ENCODE peak calls at places on chromosomes 12 and 14, in seven cellular contexts. G is sigmoid colon, J is transverse colon, M is esophagus squamous epithelium, A is IMR-90, C is testis, D is HepG2. P is an unnamed sample. For H3K9me3 and H3K4me1, the result is how much of the 10 kb centered on the place peaks cover.

GRCh38 chr12:105107176-105107496 is 395 bp upstream of the WASHC4 start:
- DNase-seq in C (no peak), D (no peak), A (peak), M (no peak), G (peak), J (no peak), P (no peak)

GRCh38 chr12:52279683-52280318 is 5.4 kb downstream of the KRT86 start:
- DNase-seq in J (no peak), C (no peak), M (no peak), A (peak), D (no peak), G (no peak), P (no peak)

GRCh38 chr14:36454599-36455240 is 65.3 kb downstream of the NKX2-1 start:
- DNase-seq in J (no peak), C (no peak), G (no peak), D (peak), M (no peak), A (no peak), P (no peak)

GRCh38 chr12:23253191-23253590 is 628.2 kb downstream of the ETNK1 start:
- DNase-seq in A (no peak), J (no peak), G (no peak), D (no peak), C (no peak), M (no peak), P (no peak)

GRCh38 chr12:23803547-23803946 is 145.9 kb downstream of the SOX5 start:
- DNase-seq in C (no peak), A (no peak), G (no peak), J (no peak), D (no peak), M (no peak), P (no peak)

GRCh38 chr12:92764820-92765219 is 62.0 kb downstream of the PLEKHG7 start:
- DNase-seq in J (no peak), G (no peak), D (no peak), C (no peak), M (no peak), A (peak), P (no peak)

GRCh38 chr14:75059642-75060041 is 4.2 kb downstream of the ACYP1 start:
- DNase-seq in C (no peak), G (no peak), D (no peak), A (peak), J (no peak), M (no peak), P (no peak)

GRCh38 chr14:61470261-61470953 is 149.0 kb downstream of the PRKCH start:
- DNase-seq in G (no peak), J (no peak), A (peak), D (no peak), C (no peak), M (no peak), P (peak)

GRCh38 chr12:104793280-104793679 is 164.8 kb downstream of the SLC41A2 start:
- DNase-seq in A (peak), J (no peak), M (no peak), G (no peak), D (no peak), C (peak), P (peak)

GRCh38 chr14:104872469-104873341 is 7.6 kb downstream of the CEP170B start:
- DNase-seq in A (peak), M (no peak), C (peak), D (no peak), J (no peak), G (no peak), P (peak)

GRCh38 chr12:12582895-12583303 is 20.2 kb upstream of the DUSP16 start:
- DNase-seq in J (no peak), M (no peak), G (no peak), C (no peak), A (peak), D (peak), P (no peak)

GRCh38 chr12:81520064-81520945 is 238.8 kb downstream of the PPFIA2 start:
- DNase-seq in D (peak), J (no peak), M (no peak), G (no peak), C (no peak), A (no peak), P (no peak)

GRCh38 chr14:21267886-21268611 is 1.2 kb downstream of the HNRNPC start:
- DNase-seq in D (no peak), J (no peak), A (peak), C (no peak), G (no peak), M (no peak), P (no peak)

GRCh38 chr14:100155881-100156645 is 3.4 kb downstream of the DEGS2 start:
- DNase-seq in D (peak), J (peak), A (no peak), G (no peak), C (no peak), M (no peak), P (no peak)

GRCh38 chr12:132165584-132165983 is 21.3 kb downstream of the NOC4L start:
- DNase-seq in G (no peak), J (no peak), C (no peak), A (no peak), M (no peak), D (no peak), P (no peak)

GRCh38 chr14:54374117-54374884 is 22.5 kb upstream of the CDKN3 start:
- DNase-seq in M (no peak), C (no peak), D (peak), J (no peak), G (no peak), A (peak), P (no peak)

GRCh38 chr14:52296378-52296777 is 17.7 kb upstream of the PTGER2 start:
- DNase-seq in J (no peak), M (no peak), D (no peak), G (no peak), A (no peak), C (no peak), P (no peak)

GRCh38 chr12:4108803-4109345 is 164.7 kb upstream of the CCND2 start:
- DNase-seq in M (no peak), C (no peak), J (no peak), D (no peak), A (no peak), G (no peak), P (no peak)

GRCh38 chr14:67653651-67654280 is 20.7 kb downstream of the VTI1B start:
- DNase-seq in M (no peak), C (no peak), D (no peak), G (peak), A (peak), J (no peak), P (no peak)

GRCh38 chr14:60646202-60646886 is 2.9 kb downstream of the SIX1 start:
- DNase-seq in A (no peak), J (no peak), G (no peak), D (no peak), M (no peak), C (no peak), P (no peak)

GRCh38 chr14:99270491-99271287 is 1.3 kb downstream of the BCL11B start:
- DNase-seq in G (no peak), D (no peak), A (no peak), J (no peak), M (no peak), C (no peak), P (no peak)

GRCh38 chr14:49212721-49213120 is 373.5 kb downstream of the RPS29 start:
- DNase-seq in A (no peak), C (no peak), M (no peak), J (no peak), G (no peak), D (no peak), P (no peak)

GRCh38 chr12:110007874-110008273 is 8.6 kb downstream of the ANKRD13A start:
- DNase-seq in C (no peak), A (no peak), G (no peak), J (no peak), D (no peak), M (no peak), P (no peak)

GRCh38 chr12:67415473-67415872 is 146.3 kb downstream of the CAND1 start:
- DNase-seq in C (peak), A (peak), J (no peak), M (no peak), D (peak), G (no peak), P (no peak)

GRCh38 chr12:52087961-52088820 is 8.7 kb downstream of the SMIM41 start:
- DNase-seq in A (no peak), G (no peak), M (no peak), C (no peak), J (no peak), D (no peak), P (no peak)

GRCh38 chr14:25250516-25250915 is 200.6 kb upstream of the STXBP6 start:
- DNase-seq in M (no peak), D (no peak), A (no peak), J (no peak), C (no peak), G (no peak), P (no peak)

GRCh38 chr14:38420045-38420444 is 164.2 kb upstream of the CLEC14A start:
- DNase-seq in D (no peak), J (no peak), A (peak), G (no peak), C (no peak), M (no peak), P (no peak)

GRCh38 chr14:66174453-66174891 is 311.7 kb upstream of the CCDC196 start:
- DNase-seq in J (no peak), A (no peak), C (no peak), M (no peak), G (no peak), D (no peak), P (no peak)

GRCh38 chr14:105195533-105196227 is 14.6 kb upstream of the NUDT14 start:
- DNase-seq in M (no peak), J (no peak), C (no peak), D (no peak), G (no peak), A (no peak), P (no peak)

GRCh38 chr12:31369712-31370521 is 44.0 kb upstream of the SINHCAF start:
- DNase-seq in D (peak), J (peak), C (peak), M (no peak), G (peak), A (peak), P (peak)
- TF ChIP-seq POLR2A in D (no peak), J (no peak), C (no peak), M (no peak), G (no peak), A (no peak), P (no peak)

GRCh38 chr12:1857086-1857485 is 36.7 kb downstream of the LRTM2 start:
- DNase-seq in D (no peak), G (no peak), C (no peak), M (no peak), A (no peak), J (no peak), P (no peak)
- H3K9me3 ChIP-seq in D (under half), G (under half), C (under half), M (under half), A (under half), J (under half), P (under half)

GRCh38 chr14:63890553-63890952 is 37.7 kb downstream of the SYNE2 start:
- DNase-seq in J (no peak), A (no peak), D (no peak), C (no peak), G (no peak), M (no peak), P (no peak)
- H3K4me1 ChIP-seq in J (under half), A (under half), D (under half), C (under half), G (under half), M (under half), P (under half)

DNA sequence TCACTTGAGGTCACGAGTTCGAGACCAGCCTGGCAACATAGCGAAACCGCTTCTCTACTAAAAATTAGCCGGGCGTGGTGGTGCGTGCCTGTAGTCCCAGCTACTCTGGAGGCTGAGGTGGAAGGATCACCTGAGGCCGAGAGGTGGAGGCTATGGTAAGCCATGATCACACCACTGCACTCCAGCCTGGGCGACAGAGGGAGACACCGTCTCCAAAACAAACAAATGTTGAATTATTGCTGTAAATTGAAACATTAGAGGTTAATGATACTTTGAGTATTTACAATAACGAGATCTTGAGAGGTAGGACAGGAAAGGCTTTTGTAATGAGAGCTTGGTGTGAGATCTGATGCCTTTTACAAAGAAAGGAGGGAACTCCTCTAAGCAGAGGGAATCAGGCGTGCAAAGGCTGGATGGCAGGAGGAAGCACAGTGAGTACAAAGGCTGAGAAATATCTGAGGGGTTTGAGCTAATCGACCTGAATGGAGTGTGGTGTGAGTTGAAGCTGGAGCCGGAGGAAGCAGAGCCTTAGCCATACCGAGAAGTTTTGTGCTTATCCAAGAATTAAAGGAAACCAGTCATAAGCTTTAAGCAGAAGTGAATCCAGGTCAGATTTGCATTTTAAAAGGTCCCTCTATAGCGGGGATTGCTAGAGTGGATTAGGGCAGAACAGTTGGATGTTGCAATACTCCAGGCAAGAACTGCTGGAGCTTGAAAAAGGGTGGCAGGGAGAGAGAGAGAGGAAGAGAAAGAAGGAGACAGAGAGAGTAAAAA is 1.1 kb downstream of the RHNO1 start:
- DNase-seq in A (peak), G (peak), J (no peak), D (no peak), M (no peak), C (no peak), P (no peak)
- TF ChIP-seq POLR2A in A (no peak), G (no peak), J (no peak), D (peak), M (no peak), C (no peak), P (no peak)

DNA sequence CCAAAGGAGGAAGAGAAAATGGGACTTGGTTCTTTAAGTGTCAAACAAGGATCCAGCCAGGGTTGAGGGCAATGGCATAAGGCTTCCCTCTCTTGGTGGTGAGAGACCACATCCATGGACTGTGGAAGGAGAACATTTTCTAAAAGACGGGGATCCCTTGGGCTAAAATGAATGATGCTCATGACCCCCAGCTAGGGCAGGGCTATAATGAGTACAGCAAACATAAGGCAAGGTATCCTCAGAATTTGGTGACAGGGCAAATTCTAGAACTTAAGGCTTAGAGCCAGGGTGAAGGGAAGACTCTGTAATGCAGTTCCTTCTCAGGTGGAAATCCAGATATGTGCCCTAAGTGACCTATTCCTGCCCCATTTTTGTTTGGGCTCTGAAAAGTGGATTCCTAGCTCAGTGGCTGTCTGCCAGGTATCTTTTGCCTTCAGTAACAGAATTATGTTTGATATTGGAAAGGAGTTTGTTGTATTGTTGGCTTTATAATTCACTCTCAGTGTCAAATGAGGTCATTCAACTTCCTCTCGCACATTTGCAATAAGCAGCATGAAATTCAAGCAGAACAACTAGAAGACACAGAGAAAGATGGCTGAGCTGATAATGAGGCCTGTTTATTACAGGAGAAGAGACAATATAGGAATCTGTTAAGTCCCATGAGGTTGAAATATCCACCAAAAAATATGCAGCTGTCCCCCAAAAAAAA is 76.8 kb downstream of the DAD1 start:
- DNase-seq in C (no peak), G (no peak), J (no peak), A (no peak), M (no peak), D (no peak), P (no peak)
- H3K9me3 ChIP-seq in C (under half), G (under half), J (under half), A (under half), M (under half), D (under half), P (under half)

DNA sequence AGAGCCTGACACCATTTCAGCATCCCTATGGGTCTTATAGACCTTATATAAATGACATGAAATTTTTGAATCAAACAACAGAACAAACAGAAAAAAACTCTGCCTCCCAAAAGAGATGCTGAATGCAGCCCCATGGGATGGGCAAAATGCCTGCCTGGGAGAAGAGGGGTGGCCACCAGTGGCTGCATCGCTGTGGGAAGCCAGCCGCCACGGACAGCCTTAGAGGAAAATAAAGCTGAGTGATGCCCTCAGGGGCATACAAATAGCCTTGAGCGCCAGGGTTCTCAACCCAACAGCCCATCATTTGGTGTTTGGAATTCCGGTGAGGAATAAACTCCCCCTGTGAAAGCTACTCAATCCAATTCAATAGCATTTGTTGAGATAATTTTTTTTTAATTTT is 22.9 kb downstream of the SYNE3 start:
- DNase-seq in D (no peak), G (no peak), J (no peak), C (no peak), M (no peak), A (no peak), P (no peak)
- H3K4me1 ChIP-seq in D (half or more), G (under half), J (under half), C (under half), M (half or more), A (under half), P (under half)

DNA sequence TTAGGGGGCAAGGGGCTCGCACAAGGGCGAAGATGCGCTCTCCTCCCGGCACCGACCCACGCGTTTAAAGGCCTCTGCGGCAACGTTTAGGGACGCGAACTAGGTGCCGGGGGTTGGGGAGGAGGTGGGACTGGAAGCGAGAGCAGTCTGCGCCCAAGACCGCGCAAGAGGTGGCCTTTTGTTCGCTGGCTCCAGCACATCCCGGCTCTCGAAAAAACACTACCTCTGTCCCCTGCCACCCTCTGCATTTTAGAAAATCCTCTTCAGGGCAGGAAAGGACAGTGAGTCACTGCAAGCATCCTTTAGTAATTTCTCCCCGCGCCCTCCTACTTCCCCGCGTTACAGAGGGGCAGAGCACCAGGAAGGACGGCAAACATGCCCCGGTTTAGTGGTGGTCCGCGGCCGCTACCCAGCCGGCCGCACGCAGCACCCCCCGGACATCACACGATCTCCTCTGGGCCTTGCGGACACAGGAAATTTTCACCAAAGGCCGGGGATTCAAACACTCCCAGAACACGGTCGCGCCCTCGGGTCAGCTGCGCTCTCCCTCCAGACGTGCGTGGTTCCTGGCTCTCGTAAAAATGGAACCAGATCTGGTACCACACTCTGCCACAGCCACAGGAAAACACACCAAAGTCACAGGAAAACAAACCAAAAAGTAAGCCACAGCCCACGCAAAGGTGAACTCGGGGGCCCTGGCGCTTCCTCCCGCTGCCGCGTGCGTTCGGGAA is 1.1 kb downstream of the SLC38A1 start:
- DNase-seq in C (no peak), D (no peak), G (no peak), A (peak), M (no peak), J (no peak), P (peak)
- TF ChIP-seq POLR2A in C (no peak), D (peak), G (no peak), A (peak), M (no peak), J (no peak), P (no peak)

GRCh38 chr12:34603382-34604035 is 581.2 kb downstream of the ALG10 start:
- DNase-seq in C (no peak), G (peak), M (no peak), A (no peak), D (no peak), J (no peak), P (no peak)
- H3K9me3 ChIP-seq in C (under half), G (under half), M (under half), A (half or more), D (half or more), J (under half), P (under half)

GRCh38 chr12:114361992-114362391 is 44.0 kb downstream of the TBX5 start:
- DNase-seq in G (no peak), J (no peak), C (no peak), M (no peak), D (no peak), A (no peak), P (no peak)

GRCh38 chr12:114361545-114361944 is 44.4 kb downstream of the TBX5 start:
- DNase-seq in C (no peak), A (no peak), M (no peak), J (no peak), G (no peak), D (no peak), P (no peak)

GRCh38 chr12:114355389-114356088 is 50.4 kb downstream of the TBX5 start:
- DNase-seq in C (peak), M (no peak), A (no peak), J (no peak), D (peak), G (no peak), P (no peak)

DNA sequence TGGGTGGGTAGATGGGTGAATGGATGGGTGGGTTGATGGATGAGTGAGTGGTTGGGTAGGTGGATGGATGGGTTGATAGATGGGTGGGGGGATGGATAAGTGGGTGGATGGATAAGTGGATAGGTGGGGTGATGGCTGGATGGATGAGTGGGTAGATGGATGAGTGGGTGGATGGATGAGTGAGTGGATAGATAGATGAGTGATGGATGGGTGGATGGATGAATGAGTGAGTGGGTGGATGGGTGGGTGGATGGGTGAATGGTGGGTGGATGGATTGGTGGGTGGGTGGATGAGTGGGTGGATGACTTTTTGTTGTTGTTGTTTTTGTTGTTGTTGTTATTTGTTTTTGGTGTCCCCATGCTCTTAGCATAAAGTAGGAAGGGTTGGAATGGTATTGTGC is 45.5 kb downstream of the TBX5 start:
- DNase-seq in D (no peak), A (no peak), M (no peak), G (no peak), J (no peak), C (no peak), P (no peak)
- H3K4me1 ChIP-seq in D (under half), A (under half), M (under half), G (under half), J (under half), C (under half), P (under half)